ENCODE peak calls at places on chromosomes 16 and 17, in four cellular contexts. G is right cardiac atrium, L is fibroblast of lung, K is prostate gland. D is an unnamed sample.

GRCh38 chr16:2919511-2920255 is 8.0 kb downstream of the FLYWCH1 start:
- DNase-seq in K (peak; percentile 44), L (peak; percentile 80), G (peak; percentile 40), D (no peak)

GRCh38 chr16:61936522-61936921 is 99.7 kb downstream of the CDH8 start:
- DNase-seq in K (no peak), G (no peak), L (no peak), D (no peak)

GRCh38 chr17:59001158-59001814 is 105.4 kb downstream of the TRIM37 start:
- DNase-seq in K (peak; percentile 26), L (peak; percentile 18), G (peak; percentile 40), D (no peak)

GRCh38 chr16:89723279-89724250 is 2.2 kb downstream of the ZNF276 start:
- DNase-seq in G (peak; percentile 60), L (peak; percentile 24), K (no peak), D (peak; percentile 62)

GRCh38 chr17:46847204-46848191 is 3.9 kb upstream of the WNT9B start:
- DNase-seq in K (no peak), G (no peak), L (no peak), D (no peak)

GRCh38 chr17:59513934-59514841 is 51.2 kb upstream of the DHX40 start:
- DNase-seq in L (peak; percentile 85), K (peak; percentile 63), G (peak; percentile 77), D (peak; percentile 82)

GRCh38 chr16:54193656-54194007 is 93.0 kb downstream of the IRX3 start:
- DNase-seq in L (peak; percentile 39), K (peak; percentile 72), G (peak; percentile 82), D (peak; percentile 83)

GRCh38 chr16:20884240-20884556 is 16.0 kb downstream of the DCUN1D3 start:
- DNase-seq in G (no peak), L (peak; percentile 91), K (no peak), D (no peak)

GRCh38 chr16:46961373-46962353 is 11.8 kb downstream of the DNAJA2 start:
- DNase-seq in L (no peak), G (no peak), K (no peak), D (no peak)

GRCh38 chr16:56423584-56424403 is 1.6 kb downstream of the AMFR start:
- DNase-seq in K (no peak), G (no peak), L (peak; percentile 14), D (no peak)

GRCh38 chr17:76685366-76685765 is 25.4 kb downstream of the MXRA7 start:
- DNase-seq in G (no peak), K (no peak), L (no peak), D (no peak)

GRCh38 chr17:76683921-76684745 is 26.6 kb downstream of the MXRA7 start:
- DNase-seq in L (no peak), K (no peak), G (no peak), D (no peak)

GRCh38 chr17:76685846-76686245 is 24.9 kb downstream of the MXRA7 start:
- DNase-seq in K (no peak), G (no peak), L (no peak), D (no peak)

GRCh38 chr17:76683011-76683755 is 27.6 kb downstream of the MXRA7 start:
- DNase-seq in G (no peak), K (no peak), L (no peak), D (no peak)

GRCh38 chr17:76684756-76685155 is 26.0 kb downstream of the MXRA7 start:
- DNase-seq in L (no peak), G (no peak), K (no peak), D (no peak)
- H3K4me1 ChIP-seq in L (peaks cover 20% of the 10 kb centered on the region), G (peaks cover 55% of the 10 kb centered on the region), K (no peaks in the 10 kb centered on the region), D (peaks cover 91% of the 10 kb centered on the region)

GRCh38 chr16:11851301-11852091 is at the start of gene RSL1D1:
- DNase-seq in G (peak; percentile 90), K (peak; percentile 86), L (peak; percentile 93), D (peak; percentile 86)
- H3K4me1 ChIP-seq in G (peaks cover 2% of the 10 kb centered on the region), K (peaks cover 4% of the 10 kb centered on the region), L (no peaks in the 10 kb centered on the region), D (peaks cover 69% of the 10 kb centered on the region)

DNA sequence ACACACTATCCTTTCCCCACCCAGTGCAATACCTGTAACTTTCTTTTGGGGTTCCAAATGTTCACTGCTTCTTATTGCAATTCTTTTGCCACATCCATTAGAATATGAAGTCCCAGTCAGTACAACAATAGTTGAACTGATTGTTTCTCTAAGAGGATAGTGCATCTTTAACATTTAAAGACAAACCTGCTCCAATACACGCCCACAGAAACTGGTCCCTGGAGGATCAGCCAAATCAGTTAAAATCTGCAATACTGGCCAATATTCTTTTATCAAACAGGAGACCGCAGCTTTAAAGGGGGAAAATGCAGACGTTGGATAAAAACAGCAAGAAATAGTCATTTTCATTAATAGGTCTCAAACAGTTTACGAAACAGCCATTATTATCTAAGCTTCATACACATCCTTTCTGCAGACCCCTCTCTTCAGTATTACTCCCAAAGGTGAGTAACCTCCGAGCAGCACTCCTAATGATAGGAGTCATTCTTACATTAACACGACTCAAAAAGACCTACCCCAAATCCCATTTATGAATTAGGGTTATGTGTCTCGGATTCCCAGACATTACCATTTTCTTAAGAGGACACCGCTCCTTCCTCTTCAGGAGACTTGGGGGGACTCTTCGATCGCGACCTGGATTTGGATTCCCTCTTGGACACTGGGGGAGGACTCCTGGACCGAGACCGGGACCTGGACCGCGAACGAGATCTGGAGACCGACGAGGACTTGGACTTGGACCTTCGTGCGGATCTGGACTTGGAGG is 1.4 kb downstream of the SRSF2 start:
- DNase-seq in L (no peak), K (no peak), G (no peak), D (no peak)
- H3K4me1 ChIP-seq in L (peaks cover 10% of the 10 kb centered on the region), K (peaks cover 10% of the 10 kb centered on the region), G (peaks cover 2% of the 10 kb centered on the region), D (peaks cover 90% of the 10 kb centered on the region)

GRCh38 chr17:48571826-48572417 is 6.2 kb downstream of the HOXB4 start:
- DNase-seq in G (no peak), L (no peak), K (no peak), D (no peak)
- H3K4me1 ChIP-seq in G (peaks cover 5% of the 10 kb centered on the region), L (peaks cover 22% of the 10 kb centered on the region), K (no peaks in the 10 kb centered on the region), D (peaks cover 20% of the 10 kb centered on the region)

DNA sequence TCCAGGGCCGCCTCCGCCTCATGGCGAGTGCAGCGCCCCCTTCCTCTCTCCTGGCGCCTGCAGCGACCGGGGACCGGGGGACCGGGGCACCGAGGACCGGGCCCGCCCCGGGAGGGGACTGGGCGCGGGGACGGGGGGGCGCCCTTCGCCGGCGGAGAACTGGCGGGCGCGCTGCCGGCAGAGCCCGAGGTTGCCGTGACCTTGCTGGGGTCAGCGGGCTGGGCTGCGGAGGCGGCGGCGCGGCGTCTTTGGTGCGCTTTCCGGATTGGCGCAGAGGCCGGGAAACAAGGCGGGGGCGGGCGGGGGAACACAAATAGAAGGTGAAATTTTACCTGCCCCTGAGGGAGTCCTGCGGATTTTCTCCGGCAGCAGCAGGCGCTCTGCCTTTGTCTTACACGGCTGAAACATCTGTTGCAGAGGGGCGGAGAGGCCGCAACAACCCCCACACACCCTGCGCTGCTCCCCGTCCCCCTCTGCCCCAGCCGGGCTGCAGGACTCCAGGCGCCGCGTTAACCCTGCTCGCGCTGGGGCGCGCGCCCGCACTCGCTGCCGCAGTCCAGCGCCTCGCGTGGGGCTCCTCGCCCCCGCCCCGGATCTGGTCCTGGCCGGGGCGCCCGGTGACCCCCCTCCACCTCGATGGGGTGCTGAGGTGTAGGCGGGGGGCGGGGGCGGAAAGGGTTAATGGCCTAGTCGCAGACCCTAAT is 53.5 kb downstream of the SREBF1 start:
- DNase-seq in G (peak; percentile 64), K (peak; percentile 71), L (peak; percentile 21), D (peak; percentile 85)
- H3K4me1 ChIP-seq in G (peaks cover 26% of the 10 kb centered on the region), K (peaks cover 38% of the 10 kb centered on the region), L (peaks cover 19% of the 10 kb centered on the region), D (peaks cover 92% of the 10 kb centered on the region)

GRCh38 chr16:10150906-10151305 is 31.3 kb downstream of the GRIN2A start:
- DNase-seq in L (no peak), K (no peak), G (no peak), D (no peak)

GRCh38 chr16:10153993-10154788 is 28.0 kb downstream of the GRIN2A start:
- DNase-seq in G (no peak), K (no peak), L (no peak), D (no peak)

GRCh38 chr16:10156111-10156510 is 26.1 kb downstream of the GRIN2A start:
- DNase-seq in G (no peak), L (no peak), K (no peak), D (no peak)

GRCh38 chr16:10151718-10152117 is 30.5 kb downstream of the GRIN2A start:
- DNase-seq in L (no peak), K (no peak), G (no peak), D (no peak)
- H3K4me1 ChIP-seq in L (no peaks in the 10 kb centered on the region), K (no peaks in the 10 kb centered on the region), G (no peaks in the 10 kb centered on the region), D (no peaks in the 10 kb centered on the region)

D was measured in left ventricle myocardium inferior.